ENCODE peak calls at places on chromosomes 6 and 20, in five cellular contexts. D is fibroblast of the aortic adventitia; L is activated naive CD8-positive, alpha-beta T cell treated with anti-CD3 and anti-CD28 coated beads, Interleukin-2, amount 50 U/mL, for 16 hours; E is EL; N is A549. P is an unnamed sample.

GRCh38 chr6:20056350-20056992 is 155.8 kb downstream of the MBOAT1 start:
- DNase-seq in D (peak; percentile 74), L (no peak), E (peak; percentile 36), N (peak; percentile 47), P (peak; percentile 28)

GRCh38 chr6:15936503-15936902 is 192.4 kb upstream of the MYLIP start:
- DNase-seq in D (no peak), L (no peak), E (no peak), N (no peak), P (no peak)

GRCh38 chr6:143896096-143896880 is 32.0 kb downstream of the ZC2HC1B start:
- DNase-seq in D (no peak), L (no peak), E (no peak), N (no peak), P (no peak)

GRCh38 chr6:45170309-45170708 is 157.8 kb upstream of the RUNX2 start:
- DNase-seq in D (no peak), L (no peak), E (no peak), N (no peak), P (no peak)

GRCh38 chr6:105102186-105102585 is 77.6 kb downstream of the POPDC3 start:
- DNase-seq in D (no peak), L (no peak), E (no peak), N (no peak), P (no peak)

GRCh38 chr6:88870728-88871330 is 92.6 kb downstream of the RNGTT start:
- DNase-seq in D (peak; percentile 84), L (no peak), E (peak; percentile 57), N (peak; percentile 49), P (no peak)

GRCh38 chr6:13049666-13050254 is 278.6 kb downstream of the TBC1D7 start:
- DNase-seq in D (no peak), L (no peak), E (no peak), N (no peak), P (no peak)

GRCh38 chr6:36714511-36714910 is 16.9 kb downstream of the RAB44 start:
- DNase-seq in D (no peak), L (no peak), E (no peak), N (no peak), P (no peak)

GRCh38 chr6:26284537-26285142 is 80.4 kb upstream of the BTN3A2 start:
- DNase-seq in D (peak; percentile 75), L (no peak), E (peak; percentile 73), N (peak; percentile 72), P (no peak)

GRCh38 chr6:53628354-53629119 is 37.0 kb downstream of the KLHL31 start:
- DNase-seq in D (peak; percentile 90), L (no peak), E (peak; percentile 79), N (no peak), P (no peak)

GRCh38 chr6:45538636-45539035 is 160.9 kb upstream of the SUPT3H start:
- DNase-seq in D (peak; percentile 24), L (no peak), E (no peak), N (no peak), P (no peak)

GRCh38 chr20:13223731-13224130 is 2.7 kb downstream of the ISM1 start:
- DNase-seq in D (no peak), L (no peak), E (no peak), N (no peak), P (no peak)

GRCh38 chr6:150006961-150007464 is 18.3 kb downstream of the RAET1L start:
- DNase-seq in D (peak; percentile 26), L (no peak), E (peak; percentile 21), N (peak; percentile 14), P (no peak)

GRCh38 chr6:170258395-170258794 is 32.5 kb downstream of the DLL1 start:
- DNase-seq in D (no peak), L (no peak), E (no peak), N (no peak), P (no peak)

GRCh38 chr6:113662688-113663333 is 194.3 kb upstream of the MARCKS start:
- DNase-seq in D (no peak), L (no peak), E (no peak), N (no peak), P (no peak)

GRCh38 chr20:19806806-19807691 is 49.0 kb downstream of the RIN2 start:
- DNase-seq in D (peak; percentile 79), L (no peak), E (peak; percentile 31), N (peak; percentile 32), P (no peak)

GRCh38 chr20:23151008-23151703 is 65.0 kb upstream of the CD93 start:
- DNase-seq in D (no peak), L (no peak), E (no peak), N (no peak), P (no peak)

GRCh38 chr20:63134201-63134612 is 81.7 kb downstream of the YTHDF1 start:
- DNase-seq in D (no peak), L (no peak), E (no peak), N (no peak), P (no peak)

GRCh38 chr20:4787069-4787468 is 65.4 kb downstream of the PRND start:
- DNase-seq in D (peak; percentile 84), L (no peak), E (peak; percentile 19), N (no peak), P (no peak)

GRCh38 chr20:63005862-63006564 is 751 bp downstream of the BHLHE23 start:
- DNase-seq in D (no peak), L (no peak), E (no peak), N (peak; percentile 75), P (no peak)

GRCh38 chr6:9136141-9136865 is 701.0 kb upstream of the SLC35B3 start:
- DNase-seq in D (peak; percentile 30), L (no peak), E (no peak), N (no peak), P (no peak)

GRCh38 chr20:12847862-12848261 is 160.9 kb upstream of the SPTLC3 start:
- DNase-seq in D (peak; percentile 3), L (no peak), E (no peak), N (no peak), P (no peak)

GRCh38 chr6:56684342-56685101 is 41.8 kb upstream of the DST start:
- DNase-seq in D (no peak), L (no peak), E (peak; percentile 26), N (no peak), P (no peak)

GRCh38 chr6:118968416-118968815 is 33.5 kb upstream of the MCM9 start:
- DNase-seq in D (peak; percentile 65), L (no peak), E (peak; percentile 4), N (peak; percentile 20), P (no peak)

GRCh38 chr6:4640139-4640538 is 136.1 kb upstream of the CDYL start:
- DNase-seq in D (peak; percentile 32), L (no peak), E (peak; percentile 24), N (no peak), P (no peak)

GRCh38 chr20:64223526-64224067 is 32.0 kb upstream of the PCMTD2 start:
- DNase-seq in D (peak; percentile 9), L (no peak), E (no peak), N (no peak), P (no peak)

GRCh38 chr20:38337561-38338140 is 8.6 kb upstream of the LBP start:
- DNase-seq in D (no peak), L (no peak), E (peak; percentile 47), N (peak; percentile 84), P (no peak)